ENCODE peak calls at places on chromosomes 4 and X, in five cellular contexts. X is MG63; V is effector memory CD4-positive, alpha-beta T cell; L is DND-41; K is cardiac muscle cell. M is an unnamed sample.

GRCh38 chr4:911221-911751 is 20.8 kb downstream of the GAK start:
- DNase-seq in X (no peak), K (no peak), V (no peak), L (no peak), M (no peak)

GRCh38 chrX:41543668-41544067 is 96.5 kb downstream of the NYX start:
- DNase-seq in L (no peak), K (no peak), V (no peak), X (no peak), M (no peak)

GRCh38 chr4:69859140-69859539 is 805 bp downstream of the SULT1E1 start:
- DNase-seq in X (no peak), K (no peak), L (no peak), V (no peak), M (no peak)

GRCh38 chr4:7806080-7806630 is 133.5 kb downstream of the AFAP1 start:
- DNase-seq in V (no peak), K (peak; percentile 95), L (no peak), X (peak; percentile 17), M (no peak)

GRCh38 chr4:80967346-80967745 is 63.2 kb upstream of the BMP3 start:
- DNase-seq in L (no peak), V (no peak), K (no peak), X (no peak), M (no peak)

GRCh38 chr4:6109842-6110560 is 90.3 kb downstream of the JAKMIP1 start:
- DNase-seq in L (no peak), K (no peak), V (no peak), X (no peak), M (no peak)

GRCh38 chr4:96593422-96593821 is 753.5 kb downstream of the PDHA2 start:
- DNase-seq in L (no peak), X (no peak), V (no peak), K (peak; percentile 28), M (no peak)

GRCh38 chr4:7031526-7032449 is 11.4 kb upstream of the TADA2B start:
- DNase-seq in X (no peak), V (no peak), L (no peak), K (no peak), M (no peak)

GRCh38 chr4:612749-613125 is 12.6 kb upstream of the PDE6B start:
- DNase-seq in K (no peak), L (no peak), V (no peak), X (no peak), M (no peak)

GRCh38 chr4:151541438-151542071 is 132.6 kb downstream of the FHIP1A start:
- DNase-seq in K (peak; percentile 65), X (peak; percentile 48), V (no peak), L (no peak), M (no peak)

GRCh38 chr4:6986067-6986780 is 56.9 kb upstream of the TADA2B start:
- DNase-seq in L (no peak), V (no peak), K (peak; percentile 77), X (peak; percentile 35), M (no peak)

GRCh38 chr4:15349965-15350364 is 77.9 kb upstream of the C1QTNF7 start:
- DNase-seq in X (no peak), K (no peak), L (no peak), V (no peak), M (no peak)

GRCh38 chr4:176400816-176401461 is 81.2 kb downstream of the SPCS3 start:
- DNase-seq in V (no peak), L (no peak), X (no peak), K (peak; percentile 20), M (no peak)

GRCh38 chr4:147991543-147992295 is 259.8 kb downstream of the ARHGAP10 start:
- DNase-seq in V (no peak), K (no peak), L (no peak), X (no peak), M (no peak)

GRCh38 chr4:76538296-76538695 is 103.3 kb downstream of the SHROOM3 start:
- DNase-seq in V (no peak), K (no peak), L (no peak), X (no peak), M (no peak)

GRCh38 chr4:98682719-98683118 is 24.3 kb upstream of the TSPAN5 start:
- DNase-seq in K (peak; percentile 52), X (peak; percentile 25), L (no peak), V (no peak), M (no peak)

GRCh38 chrX:14798805-14799397 is 74.0 kb downstream of the FANCB start:
- DNase-seq in L (no peak), X (no peak), V (no peak), K (no peak), M (no peak)

GRCh38 chrX:9875801-9876200 is 89.6 kb downstream of the SHROOM2 start:
- DNase-seq in K (no peak), V (no peak), L (no peak), X (no peak), M (no peak)

GRCh38 chrX:114344756-114345155 is 239.1 kb upstream of the HTR2C start:
- DNase-seq in V (no peak), X (no peak), L (no peak), K (peak; percentile 60), M (no peak)

GRCh38 chr4:93828830-93829530 is 427 bp downstream of the ATOH1 start:
- DNase-seq in K (no peak), V (no peak), X (peak; percentile 3), L (no peak), M (no peak)

GRCh38 chr4:101944649-101945048 is 154.1 kb downstream of the BANK1 start:
- DNase-seq in L (no peak), X (no peak), V (no peak), K (no peak), M (no peak)

GRCh38 chr4:186693159-186693815 is 30.4 kb downstream of the FAT1 start:
- DNase-seq in X (peak; percentile 82), V (no peak), K (peak; percentile 86), L (no peak), M (no peak)

GRCh38 chrX:10851809-10852208 is 231.4 kb upstream of the MID1 start:
- DNase-seq in V (no peak), L (no peak), K (no peak), X (no peak), M (no peak)

GRCh38 chr4:82753238-82753637 is 45.4 kb downstream of the SCD5 start:
- DNase-seq in L (no peak), V (no peak), K (no peak), X (no peak), M (no peak)

GRCh38 chr4:41571422-41571821 is 33.5 kb downstream of the LIMCH1 start:
- DNase-seq in K (no peak), L (no peak), V (no peak), X (no peak), M (no peak)

GRCh38 chr4:89715611-89716010 is 121.3 kb downstream of the SNCA start:
- DNase-seq in K (no peak), X (no peak), V (no peak), L (no peak), M (no peak)

GRCh38 chrX:85859426-85859825 is 187.9 kb downstream of the CHM start:
- DNase-seq in L (no peak), X (no peak), K (peak; percentile 2), V (no peak), M (no peak)

GRCh38 chr4:76729991-76730390 is 168.0 kb downstream of the SOWAHB start:
- DNase-seq in L (no peak), X (no peak), K (no peak), V (no peak), M (no peak)

GRCh38 chr4:186940476-186940875 is 216.8 kb upstream of the FAT1 start:
- DNase-seq in V (no peak), K (no peak), L (no peak), X (no peak), M (no peak)

GRCh38 chr4:87073570-87074470 is 139.0 kb downstream of the AFF1 start:
- DNase-seq in X (no peak), L (peak; percentile 62), K (peak; percentile 37), V (no peak), M (peak; percentile 55)

GRCh38 chr4:147638942-147639341 is 21.7 kb downstream of the TMEM184C start:
- DNase-seq in V (no peak), L (no peak), K (peak; percentile 17), X (no peak), M (no peak)

GRCh38 chr4:71141125-71141524 is 147.7 kb downstream of the DCK start:
- DNase-seq in X (no peak), V (no peak), K (peak; percentile 20), L (no peak), M (no peak)

GRCh38 chr4:124061413-124061812 is 651.1 kb downstream of the ANKRD50 start:
- DNase-seq in K (peak; percentile 90), X (no peak), L (no peak), V (no peak), M (no peak)

GRCh38 chr4:174517502-174517901 is 4.8 kb downstream of the HPGD start:
- DNase-seq in V (no peak), L (no peak), X (no peak), K (no peak), M (no peak)

DNA sequence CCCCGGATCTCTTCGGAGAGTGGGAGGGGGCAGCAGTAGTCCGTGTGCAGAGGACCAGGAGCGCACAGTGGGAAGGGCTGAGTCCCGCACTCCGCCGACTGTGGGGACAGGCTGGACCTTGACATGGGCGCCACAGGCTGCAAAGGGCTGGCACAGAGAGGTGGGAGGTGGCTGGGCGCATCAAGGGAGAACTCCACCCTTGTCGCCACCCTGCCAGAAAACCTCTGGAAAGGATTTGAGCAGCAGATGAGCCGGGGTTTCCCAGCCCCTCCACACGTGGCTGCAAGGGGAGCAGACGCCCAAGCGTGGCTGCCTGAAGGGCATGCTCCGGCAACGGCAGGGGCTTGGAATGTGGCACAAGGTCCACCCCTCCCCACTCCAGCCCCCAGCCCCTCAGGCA is 4.5 kb downstream of the BGN start:
- DNase-seq in X (peak; percentile 80), K (no peak), V (no peak), L (no peak), M (no peak)
- H3K4me3 ChIP-seq in X (peak overlapping the region; percentile 26), K (no peak overlapping the region), V (no peak overlapping the region), L (no peak overlapping the region), M (no peak overlapping the region)

GRCh38 chrX:46485897-46486296 is 59.3 kb downstream of the ZNF674 start:
- DNase-seq in K (no peak), L (peak; percentile 39), X (no peak), V (no peak), M (peak; percentile 33)
- H3K9me3 ChIP-seq in K (no peaks in the 10 kb centered on the region), L (no peaks in the 10 kb centered on the region), X (no peaks in the 10 kb centered on the region), V (no peaks in the 10 kb centered on the region), M (no peaks in the 10 kb centered on the region)

DNA sequence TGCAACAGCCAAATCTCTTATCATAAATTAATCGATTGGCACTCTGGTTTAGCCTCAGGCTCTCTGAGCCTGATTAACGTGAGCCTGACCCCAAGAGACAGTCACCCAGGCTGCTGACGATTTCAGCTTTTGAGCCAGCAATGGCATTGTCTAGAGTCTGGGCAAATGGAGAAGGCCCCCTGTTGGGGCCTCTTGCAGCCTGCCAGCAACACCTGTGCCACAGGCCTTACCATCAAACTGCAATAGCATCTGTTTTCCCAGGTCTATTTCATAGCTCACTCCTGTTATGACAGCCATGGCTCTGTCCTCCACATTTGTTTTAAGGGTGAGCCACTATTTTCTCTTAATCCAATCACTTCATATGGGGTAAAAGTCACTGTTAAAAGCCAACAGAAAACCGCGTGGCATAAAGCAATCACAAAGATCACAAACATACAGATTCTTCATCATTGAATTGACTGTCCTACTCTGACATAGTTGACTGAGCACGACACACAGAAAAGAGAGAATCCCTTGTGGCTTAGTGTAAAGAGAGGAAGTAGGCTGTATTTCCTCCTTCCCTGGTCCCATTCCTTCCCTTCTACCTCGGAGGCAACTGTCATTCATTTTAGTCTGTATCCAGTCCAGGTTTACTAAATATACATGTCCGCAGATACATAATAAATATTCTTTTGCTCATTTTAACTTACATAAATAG is 47.8 kb downstream of the SLC9A7 start:
- DNase-seq in L (no peak), K (no peak), X (no peak), V (no peak), M (no peak)
- H3K4me3 ChIP-seq in L (no peak overlapping the region), K (no peak overlapping the region), X (no peak overlapping the region), V (no peak overlapping the region), M (no peak overlapping the region)

GRCh38 chrX:154370300-154370881 is 4.0 kb downstream of the FLNA start:
- DNase-seq in X (peak; percentile 59), L (peak; percentile 37), V (no peak), K (peak; percentile 50), M (no peak)
- H3K9me3 ChIP-seq in X (no peaks in the 10 kb centered on the region), L (no peaks in the 10 kb centered on the region), V (no peaks in the 10 kb centered on the region), K (no peaks in the 10 kb centered on the region), M (no peaks in the 10 kb centered on the region)

M was measured in CD4-positive, alpha-beta memory T cell.